ENCODE peak calls at places on chromosomes 7 and 10, in eight cellular contexts. One of them, this sample, is unnamed.

GRCh38 chr10:78899996-78900714 is 168.6 kb upstream of the ZMIZ1 start:
- DNase-seq in Jurkat, Clone E6-1: no peak
- DNase-seq in stimulated activated CD4-positive, alpha-beta T cell treated with anti-CD3 and anti-CD28 coated beads, Interleukin-4, amount 100 ng/mL, for 48 hours: no peak
- DNase-seq in stimulated activated CD8-positive, alpha-beta memory T cell treated with anti-CD3 and anti-CD28 coated beads, Interleukin-7, amount 100 ng/mL, for 1 hour: no peak
- DNase-seq in activated CD8-positive, alpha-beta T cell treated with anti-CD3 and anti-CD28 coated beads, Interleukin-2, amount 10 ng/mL, durations not matched to agents 7 days and 5 days: no peak
- DNase-seq in NCI-H345: no peak
- DNase-seq in heart left ventricle: peak
- DNase-seq in heart right ventricle: peak
- DNase-seq in this sample: peak

GRCh38 chr7:142376356-142376997 is 118.6 kb upstream of the PRSS58 start:
- DNase-seq in activated CD8-positive, alpha-beta T cell treated with anti-CD3 and anti-CD28 coated beads, Interleukin-2, amount 10 ng/mL, durations not matched to agents 7 days and 5 days: no peak
- DNase-seq in Jurkat, Clone E6-1: no peak
- DNase-seq in stimulated activated CD8-positive, alpha-beta memory T cell treated with anti-CD3 and anti-CD28 coated beads, Interleukin-7, amount 100 ng/mL, for 1 hour: no peak
- DNase-seq in NCI-H345: no peak
- DNase-seq in stimulated activated CD4-positive, alpha-beta T cell treated with anti-CD3 and anti-CD28 coated beads, Interleukin-4, amount 100 ng/mL, for 48 hours: no peak
- DNase-seq in heart left ventricle: no peak
- DNase-seq in heart right ventricle: no peak
- DNase-seq in this sample: no peak

GRCh38 chr7:91288208-91288824 is 24.1 kb downstream of the FZD1 start:
- DNase-seq in activated CD8-positive, alpha-beta T cell treated with anti-CD3 and anti-CD28 coated beads, Interleukin-2, amount 10 ng/mL, durations not matched to agents 7 days and 5 days: peak
- DNase-seq in heart left ventricle: peak
- DNase-seq in heart right ventricle: peak
- DNase-seq in stimulated activated CD8-positive, alpha-beta memory T cell treated with anti-CD3 and anti-CD28 coated beads, Interleukin-7, amount 100 ng/mL, for 1 hour: no peak
- DNase-seq in stimulated activated CD4-positive, alpha-beta T cell treated with anti-CD3 and anti-CD28 coated beads, Interleukin-4, amount 100 ng/mL, for 48 hours: no peak
- DNase-seq in NCI-H345: peak
- DNase-seq in Jurkat, Clone E6-1: peak
- DNase-seq in this sample: peak

GRCh38 chr10:54259104-54259503 is 541.9 kb downstream of the PCDH15 start:
- DNase-seq in heart right ventricle: no peak
- DNase-seq in stimulated activated CD4-positive, alpha-beta T cell treated with anti-CD3 and anti-CD28 coated beads, Interleukin-4, amount 100 ng/mL, for 48 hours: no peak
- DNase-seq in NCI-H345: no peak
- DNase-seq in activated CD8-positive, alpha-beta T cell treated with anti-CD3 and anti-CD28 coated beads, Interleukin-2, amount 10 ng/mL, durations not matched to agents 7 days and 5 days: no peak
- DNase-seq in Jurkat, Clone E6-1: no peak
- DNase-seq in heart left ventricle: no peak
- DNase-seq in stimulated activated CD8-positive, alpha-beta memory T cell treated with anti-CD3 and anti-CD28 coated beads, Interleukin-7, amount 100 ng/mL, for 1 hour: no peak
- DNase-seq in this sample: no peak

GRCh38 chr7:18521236-18521589 is 25.7 kb downstream of the HDAC9 start:
- DNase-seq in stimulated activated CD4-positive, alpha-beta T cell treated with anti-CD3 and anti-CD28 coated beads, Interleukin-4, amount 100 ng/mL, for 48 hours: no peak
- DNase-seq in heart right ventricle: no peak
- DNase-seq in activated CD8-positive, alpha-beta T cell treated with anti-CD3 and anti-CD28 coated beads, Interleukin-2, amount 10 ng/mL, durations not matched to agents 7 days and 5 days: no peak
- DNase-seq in heart left ventricle: no peak
- DNase-seq in stimulated activated CD8-positive, alpha-beta memory T cell treated with anti-CD3 and anti-CD28 coated beads, Interleukin-7, amount 100 ng/mL, for 1 hour: no peak
- DNase-seq in Jurkat, Clone E6-1: no peak
- DNase-seq in NCI-H345: no peak
- DNase-seq in this sample: no peak

GRCh38 chr7:95190515-95190914 is 133.8 kb downstream of the PON1 start:
- DNase-seq in heart right ventricle: no peak
- DNase-seq in stimulated activated CD4-positive, alpha-beta T cell treated with anti-CD3 and anti-CD28 coated beads, Interleukin-4, amount 100 ng/mL, for 48 hours: no peak
- DNase-seq in stimulated activated CD8-positive, alpha-beta memory T cell treated with anti-CD3 and anti-CD28 coated beads, Interleukin-7, amount 100 ng/mL, for 1 hour: no peak
- DNase-seq in NCI-H345: no peak
- DNase-seq in heart left ventricle: no peak
- DNase-seq in activated CD8-positive, alpha-beta T cell treated with anti-CD3 and anti-CD28 coated beads, Interleukin-2, amount 10 ng/mL, durations not matched to agents 7 days and 5 days: no peak
- DNase-seq in Jurkat, Clone E6-1: no peak
- DNase-seq in this sample: no peak

GRCh38 chr10:74227697-74228424 is 76.8 kb downstream of the ADK start:
- DNase-seq in stimulated activated CD4-positive, alpha-beta T cell treated with anti-CD3 and anti-CD28 coated beads, Interleukin-4, amount 100 ng/mL, for 48 hours: no peak
- DNase-seq in heart right ventricle: no peak
- DNase-seq in stimulated activated CD8-positive, alpha-beta memory T cell treated with anti-CD3 and anti-CD28 coated beads, Interleukin-7, amount 100 ng/mL, for 1 hour: no peak
- DNase-seq in Jurkat, Clone E6-1: no peak
- DNase-seq in heart left ventricle: no peak
- DNase-seq in activated CD8-positive, alpha-beta T cell treated with anti-CD3 and anti-CD28 coated beads, Interleukin-2, amount 10 ng/mL, durations not matched to agents 7 days and 5 days: no peak
- DNase-seq in NCI-H345: no peak
- DNase-seq in this sample: no peak

GRCh38 chr10:51269816-51270215 is 195.5 kb downstream of the PRKG1 start:
- DNase-seq in heart left ventricle: no peak
- DNase-seq in activated CD8-positive, alpha-beta T cell treated with anti-CD3 and anti-CD28 coated beads, Interleukin-2, amount 10 ng/mL, durations not matched to agents 7 days and 5 days: no peak
- DNase-seq in NCI-H345: no peak
- DNase-seq in stimulated activated CD8-positive, alpha-beta memory T cell treated with anti-CD3 and anti-CD28 coated beads, Interleukin-7, amount 100 ng/mL, for 1 hour: no peak
- DNase-seq in Jurkat, Clone E6-1: no peak
- DNase-seq in stimulated activated CD4-positive, alpha-beta T cell treated with anti-CD3 and anti-CD28 coated beads, Interleukin-4, amount 100 ng/mL, for 48 hours: no peak
- DNase-seq in heart right ventricle: no peak
- DNase-seq in this sample: no peak

GRCh38 chr7:140239653-140239935 is 62.8 kb upstream of the KDM7A start:
- DNase-seq in Jurkat, Clone E6-1: no peak
- DNase-seq in stimulated activated CD8-positive, alpha-beta memory T cell treated with anti-CD3 and anti-CD28 coated beads, Interleukin-7, amount 100 ng/mL, for 1 hour: no peak
- DNase-seq in heart right ventricle: no peak
- DNase-seq in NCI-H345: no peak
- DNase-seq in heart left ventricle: no peak
- DNase-seq in stimulated activated CD4-positive, alpha-beta T cell treated with anti-CD3 and anti-CD28 coated beads, Interleukin-4, amount 100 ng/mL, for 48 hours: no peak
- DNase-seq in activated CD8-positive, alpha-beta T cell treated with anti-CD3 and anti-CD28 coated beads, Interleukin-2, amount 10 ng/mL, durations not matched to agents 7 days and 5 days: no peak
- DNase-seq in this sample: peak

GRCh38 chr7:26490631-26491624 is 199.3 kb downstream of the SNX10 start:
- DNase-seq in stimulated activated CD4-positive, alpha-beta T cell treated with anti-CD3 and anti-CD28 coated beads, Interleukin-4, amount 100 ng/mL, for 48 hours: no peak
- DNase-seq in stimulated activated CD8-positive, alpha-beta memory T cell treated with anti-CD3 and anti-CD28 coated beads, Interleukin-7, amount 100 ng/mL, for 1 hour: no peak
- DNase-seq in heart right ventricle: no peak
- DNase-seq in Jurkat, Clone E6-1: no peak
- DNase-seq in activated CD8-positive, alpha-beta T cell treated with anti-CD3 and anti-CD28 coated beads, Interleukin-2, amount 10 ng/mL, durations not matched to agents 7 days and 5 days: no peak
- DNase-seq in NCI-H345: peak
- DNase-seq in heart left ventricle: no peak
- DNase-seq in this sample: no peak

GRCh38 chr7:18906901-18907300 is 210.5 kb downstream of the TWIST1 start:
- DNase-seq in heart right ventricle: no peak
- DNase-seq in Jurkat, Clone E6-1: no peak
- DNase-seq in NCI-H345: no peak
- DNase-seq in activated CD8-positive, alpha-beta T cell treated with anti-CD3 and anti-CD28 coated beads, Interleukin-2, amount 10 ng/mL, durations not matched to agents 7 days and 5 days: no peak
- DNase-seq in heart left ventricle: no peak
- DNase-seq in stimulated activated CD4-positive, alpha-beta T cell treated with anti-CD3 and anti-CD28 coated beads, Interleukin-4, amount 100 ng/mL, for 48 hours: no peak
- DNase-seq in stimulated activated CD8-positive, alpha-beta memory T cell treated with anti-CD3 and anti-CD28 coated beads, Interleukin-7, amount 100 ng/mL, for 1 hour: no peak
- DNase-seq in this sample: no peak

GRCh38 chr7:21253740-21254687 is 173.9 kb upstream of the SP4 start:
- DNase-seq in heart right ventricle: peak
- DNase-seq in stimulated activated CD8-positive, alpha-beta memory T cell treated with anti-CD3 and anti-CD28 coated beads, Interleukin-7, amount 100 ng/mL, for 1 hour: no peak
- DNase-seq in activated CD8-positive, alpha-beta T cell treated with anti-CD3 and anti-CD28 coated beads, Interleukin-2, amount 10 ng/mL, durations not matched to agents 7 days and 5 days: peak
- DNase-seq in Jurkat, Clone E6-1: peak
- DNase-seq in heart left ventricle: peak
- DNase-seq in stimulated activated CD4-positive, alpha-beta T cell treated with anti-CD3 and anti-CD28 coated beads, Interleukin-4, amount 100 ng/mL, for 48 hours: peak
- DNase-seq in NCI-H345: peak
- DNase-seq in this sample: peak

GRCh38 chr10:11838298-11838852 is 15.2 kb downstream of the PROSER2 start:
- DNase-seq in stimulated activated CD8-positive, alpha-beta memory T cell treated with anti-CD3 and anti-CD28 coated beads, Interleukin-7, amount 100 ng/mL, for 1 hour: no peak
- DNase-seq in activated CD8-positive, alpha-beta T cell treated with anti-CD3 and anti-CD28 coated beads, Interleukin-2, amount 10 ng/mL, durations not matched to agents 7 days and 5 days: no peak
- DNase-seq in heart right ventricle: no peak
- DNase-seq in stimulated activated CD4-positive, alpha-beta T cell treated with anti-CD3 and anti-CD28 coated beads, Interleukin-4, amount 100 ng/mL, for 48 hours: no peak
- DNase-seq in Jurkat, Clone E6-1: no peak
- DNase-seq in NCI-H345: no peak
- DNase-seq in heart left ventricle: no peak
- DNase-seq in this sample: no peak

GRCh38 chr10:114045071-114045737 is 1.5 kb downstream of the ADRB1 start:
- DNase-seq in heart left ventricle: no peak
- DNase-seq in NCI-H345: peak
- DNase-seq in stimulated activated CD4-positive, alpha-beta T cell treated with anti-CD3 and anti-CD28 coated beads, Interleukin-4, amount 100 ng/mL, for 48 hours: no peak
- DNase-seq in heart right ventricle: no peak
- DNase-seq in Jurkat, Clone E6-1: no peak
- DNase-seq in stimulated activated CD8-positive, alpha-beta memory T cell treated with anti-CD3 and anti-CD28 coated beads, Interleukin-7, amount 100 ng/mL, for 1 hour: no peak
- DNase-seq in activated CD8-positive, alpha-beta T cell treated with anti-CD3 and anti-CD28 coated beads, Interleukin-2, amount 10 ng/mL, durations not matched to agents 7 days and 5 days: peak
- DNase-seq in this sample: peak

GRCh38 chr10:15461353-15462108 is 90.4 kb upstream of the FAM171A1 start:
- DNase-seq in Jurkat, Clone E6-1: no peak
- DNase-seq in heart right ventricle: peak
- DNase-seq in activated CD8-positive, alpha-beta T cell treated with anti-CD3 and anti-CD28 coated beads, Interleukin-2, amount 10 ng/mL, durations not matched to agents 7 days and 5 days: no peak
- DNase-seq in stimulated activated CD8-positive, alpha-beta memory T cell treated with anti-CD3 and anti-CD28 coated beads, Interleukin-7, amount 100 ng/mL, for 1 hour: no peak
- DNase-seq in stimulated activated CD4-positive, alpha-beta T cell treated with anti-CD3 and anti-CD28 coated beads, Interleukin-4, amount 100 ng/mL, for 48 hours: no peak
- DNase-seq in heart left ventricle: peak
- DNase-seq in NCI-H345: no peak
- DNase-seq in this sample: peak

GRCh38 chr10:61475449-61475873 is 22.3 kb upstream of the TMEM26 start:
- DNase-seq in Jurkat, Clone E6-1: no peak
- DNase-seq in heart left ventricle: no peak
- DNase-seq in heart right ventricle: no peak
- DNase-seq in stimulated activated CD8-positive, alpha-beta memory T cell treated with anti-CD3 and anti-CD28 coated beads, Interleukin-7, amount 100 ng/mL, for 1 hour: no peak
- DNase-seq in NCI-H345: no peak
- DNase-seq in activated CD8-positive, alpha-beta T cell treated with anti-CD3 and anti-CD28 coated beads, Interleukin-2, amount 10 ng/mL, durations not matched to agents 7 days and 5 days: no peak
- DNase-seq in stimulated activated CD4-positive, alpha-beta T cell treated with anti-CD3 and anti-CD28 coated beads, Interleukin-4, amount 100 ng/mL, for 48 hours: no peak
- DNase-seq in this sample: no peak

GRCh38 chr10:6498771-6499170 is 81.3 kb downstream of the PRKCQ start:
- DNase-seq in stimulated activated CD4-positive, alpha-beta T cell treated with anti-CD3 and anti-CD28 coated beads, Interleukin-4, amount 100 ng/mL, for 48 hours: no peak
- DNase-seq in heart left ventricle: no peak
- DNase-seq in Jurkat, Clone E6-1: peak
- DNase-seq in activated CD8-positive, alpha-beta T cell treated with anti-CD3 and anti-CD28 coated beads, Interleukin-2, amount 10 ng/mL, durations not matched to agents 7 days and 5 days: peak
- DNase-seq in NCI-H345: no peak
- DNase-seq in stimulated activated CD8-positive, alpha-beta memory T cell treated with anti-CD3 and anti-CD28 coated beads, Interleukin-7, amount 100 ng/mL, for 1 hour: no peak
- DNase-seq in heart right ventricle: no peak
- DNase-seq in this sample: no peak

GRCh38 chr10:34305189-34305588 is 509.9 kb downstream of the PARD3 start:
- DNase-seq in stimulated activated CD8-positive, alpha-beta memory T cell treated with anti-CD3 and anti-CD28 coated beads, Interleukin-7, amount 100 ng/mL, for 1 hour: no peak
- DNase-seq in activated CD8-positive, alpha-beta T cell treated with anti-CD3 and anti-CD28 coated beads, Interleukin-2, amount 10 ng/mL, durations not matched to agents 7 days and 5 days: no peak
- DNase-seq in stimulated activated CD4-positive, alpha-beta T cell treated with anti-CD3 and anti-CD28 coated beads, Interleukin-4, amount 100 ng/mL, for 48 hours: no peak
- DNase-seq in heart left ventricle: no peak
- DNase-seq in Jurkat, Clone E6-1: no peak
- DNase-seq in heart right ventricle: no peak
- DNase-seq in NCI-H345: no peak
- DNase-seq in this sample: no peak

GRCh38 chr10:7797582-7797981 is 9.6 kb downstream of the ATP5F1C start:
- DNase-seq in activated CD8-positive, alpha-beta T cell treated with anti-CD3 and anti-CD28 coated beads, Interleukin-2, amount 10 ng/mL, durations not matched to agents 7 days and 5 days: no peak
- DNase-seq in heart left ventricle: peak
- DNase-seq in NCI-H345: no peak
- DNase-seq in stimulated activated CD4-positive, alpha-beta T cell treated with anti-CD3 and anti-CD28 coated beads, Interleukin-4, amount 100 ng/mL, for 48 hours: no peak
- DNase-seq in heart right ventricle: peak
- DNase-seq in stimulated activated CD8-positive, alpha-beta memory T cell treated with anti-CD3 and anti-CD28 coated beads, Interleukin-7, amount 100 ng/mL, for 1 hour: no peak
- DNase-seq in Jurkat, Clone E6-1: no peak
- DNase-seq in this sample: no peak

GRCh38 chr7:2928256-2928612 is 84.1 kb upstream of the GNA12 start:
- DNase-seq in activated CD8-positive, alpha-beta T cell treated with anti-CD3 and anti-CD28 coated beads, Interleukin-2, amount 10 ng/mL, durations not matched to agents 7 days and 5 days: no peak
- DNase-seq in stimulated activated CD8-positive, alpha-beta memory T cell treated with anti-CD3 and anti-CD28 coated beads, Interleukin-7, amount 100 ng/mL, for 1 hour: no peak
- DNase-seq in Jurkat, Clone E6-1: no peak
- DNase-seq in stimulated activated CD4-positive, alpha-beta T cell treated with anti-CD3 and anti-CD28 coated beads, Interleukin-4, amount 100 ng/mL, for 48 hours: no peak
- DNase-seq in heart left ventricle: no peak
- DNase-seq in NCI-H345: no peak
- DNase-seq in heart right ventricle: no peak
- DNase-seq in this sample: no peak

GRCh38 chr10:98144985-98145384 is 10.5 kb downstream of the R3HCC1L start:
- DNase-seq in stimulated activated CD8-positive, alpha-beta memory T cell treated with anti-CD3 and anti-CD28 coated beads, Interleukin-7, amount 100 ng/mL, for 1 hour: no peak
- DNase-seq in stimulated activated CD4-positive, alpha-beta T cell treated with anti-CD3 and anti-CD28 coated beads, Interleukin-4, amount 100 ng/mL, for 48 hours: no peak
- DNase-seq in heart left ventricle: no peak
- DNase-seq in Jurkat, Clone E6-1: no peak
- DNase-seq in activated CD8-positive, alpha-beta T cell treated with anti-CD3 and anti-CD28 coated beads, Interleukin-2, amount 10 ng/mL, durations not matched to agents 7 days and 5 days: no peak
- DNase-seq in heart right ventricle: no peak
- DNase-seq in NCI-H345: no peak
- DNase-seq in this sample: no peak

GRCh38 chr10:20622522-20623270 is 274.4 kb downstream of the NEBL start:
- DNase-seq in stimulated activated CD8-positive, alpha-beta memory T cell treated with anti-CD3 and anti-CD28 coated beads, Interleukin-7, amount 100 ng/mL, for 1 hour: no peak
- DNase-seq in Jurkat, Clone E6-1: peak
- DNase-seq in NCI-H345: no peak
- DNase-seq in stimulated activated CD4-positive, alpha-beta T cell treated with anti-CD3 and anti-CD28 coated beads, Interleukin-4, amount 100 ng/mL, for 48 hours: no peak
- DNase-seq in heart left ventricle: no peak
- DNase-seq in activated CD8-positive, alpha-beta T cell treated with anti-CD3 and anti-CD28 coated beads, Interleukin-2, amount 10 ng/mL, durations not matched to agents 7 days and 5 days: no peak
- DNase-seq in heart right ventricle: no peak
- DNase-seq in this sample: no peak

GRCh38 chr7:93836111-93836510 is 54.4 kb downstream of the TFPI2 start:
- DNase-seq in stimulated activated CD8-positive, alpha-beta memory T cell treated with anti-CD3 and anti-CD28 coated beads, Interleukin-7, amount 100 ng/mL, for 1 hour: no peak
- DNase-seq in activated CD8-positive, alpha-beta T cell treated with anti-CD3 and anti-CD28 coated beads, Interleukin-2, amount 10 ng/mL, durations not matched to agents 7 days and 5 days: no peak
- DNase-seq in heart right ventricle: no peak
- DNase-seq in heart left ventricle: no peak
- DNase-seq in Jurkat, Clone E6-1: no peak
- DNase-seq in NCI-H345: no peak
- DNase-seq in stimulated activated CD4-positive, alpha-beta T cell treated with anti-CD3 and anti-CD28 coated beads, Interleukin-4, amount 100 ng/mL, for 48 hours: no peak
- DNase-seq in this sample: no peak

GRCh38 chr7:143458263-143458662 is 15.0 kb downstream of the TAS2R60 start:
- DNase-seq in activated CD8-positive, alpha-beta T cell treated with anti-CD3 and anti-CD28 coated beads, Interleukin-2, amount 10 ng/mL, durations not matched to agents 7 days and 5 days: no peak
- DNase-seq in stimulated activated CD8-positive, alpha-beta memory T cell treated with anti-CD3 and anti-CD28 coated beads, Interleukin-7, amount 100 ng/mL, for 1 hour: no peak
- DNase-seq in NCI-H345: no peak
- DNase-seq in heart right ventricle: no peak
- DNase-seq in stimulated activated CD4-positive, alpha-beta T cell treated with anti-CD3 and anti-CD28 coated beads, Interleukin-4, amount 100 ng/mL, for 48 hours: no peak
- DNase-seq in heart left ventricle: no peak
- DNase-seq in Jurkat, Clone E6-1: no peak
- DNase-seq in this sample: no peak

GRCh38 chr7:73827568-73828106 is 3.2 kb upstream of the CLDN4 start:
- DNase-seq in activated CD8-positive, alpha-beta T cell treated with anti-CD3 and anti-CD28 coated beads, Interleukin-2, amount 10 ng/mL, durations not matched to agents 7 days and 5 days: no peak
- DNase-seq in NCI-H345: peak
- DNase-seq in heart right ventricle: no peak
- DNase-seq in stimulated activated CD8-positive, alpha-beta memory T cell treated with anti-CD3 and anti-CD28 coated beads, Interleukin-7, amount 100 ng/mL, for 1 hour: no peak
- DNase-seq in Jurkat, Clone E6-1: no peak
- DNase-seq in heart left ventricle: peak
- DNase-seq in stimulated activated CD4-positive, alpha-beta T cell treated with anti-CD3 and anti-CD28 coated beads, Interleukin-4, amount 100 ng/mL, for 48 hours: no peak
- DNase-seq in this sample: peak

GRCh38 chr7:152514771-152515105 is 78.9 kb upstream of the KMT2C start:
- DNase-seq in heart right ventricle: no peak
- DNase-seq in heart left ventricle: no peak
- DNase-seq in stimulated activated CD4-positive, alpha-beta T cell treated with anti-CD3 and anti-CD28 coated beads, Interleukin-4, amount 100 ng/mL, for 48 hours: no peak
- DNase-seq in activated CD8-positive, alpha-beta T cell treated with anti-CD3 and anti-CD28 coated beads, Interleukin-2, amount 10 ng/mL, durations not matched to agents 7 days and 5 days: no peak
- DNase-seq in NCI-H345: no peak
- DNase-seq in Jurkat, Clone E6-1: no peak
- DNase-seq in stimulated activated CD8-positive, alpha-beta memory T cell treated with anti-CD3 and anti-CD28 coated beads, Interleukin-7, amount 100 ng/mL, for 1 hour: no peak
- DNase-seq in this sample: no peak

GRCh38 chr10:36425140-36425797 is 700.1 kb upstream of the ANKRD30A start:
- DNase-seq in activated CD8-positive, alpha-beta T cell treated with anti-CD3 and anti-CD28 coated beads, Interleukin-2, amount 10 ng/mL, durations not matched to agents 7 days and 5 days: no peak
- DNase-seq in Jurkat, Clone E6-1: no peak
- DNase-seq in heart right ventricle: no peak
- DNase-seq in heart left ventricle: no peak
- DNase-seq in NCI-H345: no peak
- DNase-seq in stimulated activated CD8-positive, alpha-beta memory T cell treated with anti-CD3 and anti-CD28 coated beads, Interleukin-7, amount 100 ng/mL, for 1 hour: no peak
- DNase-seq in stimulated activated CD4-positive, alpha-beta T cell treated with anti-CD3 and anti-CD28 coated beads, Interleukin-4, amount 100 ng/mL, for 48 hours: no peak
- DNase-seq in this sample: no peak

This sample was measured in mucosa of descending colon.